ENCODE peak calls at places on chromosome 1, in four cellular contexts. U is heart left ventricle, J is Calu3, N is adipocyte. C is an unnamed sample.

GRCh38 chr1:46735708-46736324 is 16.9 kb upstream of the EFCAB14 start:
- DNase-seq in U (no peak), J (peak), N (peak), C (peak)

GRCh38 chr1:113615425-113615824 is 143.9 kb downstream of the PHTF1 start:
- DNase-seq in N (peak), U (no peak), J (no peak), C (no peak)

GRCh38 chr1:215064327-215064726 is 18.2 kb upstream of the KCNK2 start:
- DNase-seq in N (no peak), J (no peak), U (no peak), C (no peak)

GRCh38 chr1:99565606-99566289 is 80.2 kb upstream of the PALMD start:
- DNase-seq in U (no peak), N (no peak), J (no peak), C (no peak)

GRCh38 chr1:221164029-221164428 is 284.8 kb downstream of the HLX start:
- DNase-seq in J (no peak), N (peak), U (no peak), C (no peak)

GRCh38 chr1:3009021-3009420 is 12.2 kb upstream of the ACTRT2 start:
- DNase-seq in U (no peak), J (no peak), N (no peak), C (no peak)

GRCh38 chr1:222535455-222535854 is 12.4 kb downstream of the HHIPL2 start:
- DNase-seq in U (no peak), J (no peak), N (no peak), C (no peak)

GRCh38 chr1:115477071-115477470 is 139.0 kb upstream of the NGF start:
- DNase-seq in N (no peak), U (no peak), J (no peak), C (no peak)

GRCh38 chr1:208233546-208233945 is 10.6 kb downstream of the PLXNA2 start:
- DNase-seq in U (no peak), N (no peak), J (no peak), C (peak)

GRCh38 chr1:180254496-180254819 is 24.4 kb downstream of the LHX4 start:
- DNase-seq in J (no peak), N (no peak), U (no peak), C (no peak)

GRCh38 chr1:201503397-201504176 is 3.3 kb downstream of the CSRP1 start:
- DNase-seq in N (peak), U (peak), J (peak), C (peak)

GRCh38 chr1:116078699-116079223 is 32.4 kb upstream of the MAB21L3 start:
- DNase-seq in N (no peak), J (no peak), U (no peak), C (no peak)

GRCh38 chr1:28955930-28956552 is 41.7 kb downstream of the EPB41 start:
- DNase-seq in J (no peak), N (no peak), U (no peak), C (no peak)

GRCh38 chr1:191963781-191964455 is 194.3 kb upstream of the RGS18 start:
- DNase-seq in U (no peak), J (no peak), N (no peak), C (no peak)

GRCh38 chr1:23657659-23658275 is 33.8 kb upstream of the RPL11 start:
- DNase-seq in N (peak), U (peak), J (peak), C (no peak)

GRCh38 chr1:112998592-112999235 is 42.7 kb upstream of the SLC16A1 start:
- DNase-seq in N (peak), U (peak), J (peak), C (peak)